ENCODE peak calls at places on chromosomes 16 and 17, in eight cellular contexts. B, O, P, T, Y, D, X and Q are unnamed samples.

GRCh38 chr17:63370696-63371095 is 75.4 kb downstream of the CYB561 start:
- DNase-seq in O (no peak), D (no peak), P (no peak), X (no peak), B (no peak), Y (no peak), T (no peak), Q (no peak)

GRCh38 chr16:27704252-27704651 is 154.3 kb downstream of the KATNIP start:
- DNase-seq in Y (no peak), X (no peak), D (no peak), P (no peak), O (no peak), T (no peak), B (no peak), Q (no peak)

GRCh38 chr16:165218-165538 is 600 bp upstream of the HBM start:
- DNase-seq in X (no peak), T (no peak), Y (no peak), B (no peak), D (no peak), P (no peak), O (no peak), Q (no peak)

GRCh38 chr17:53543363-53543927 is 279.3 kb upstream of the KIF2B start:
- DNase-seq in X (no peak), D (no peak), O (no peak), P (no peak), T (no peak), B (no peak), Y (no peak), Q (no peak)

GRCh38 chr17:35087731-35088646 is 24.5 kb upstream of the RFFL start:
- DNase-seq in D (peak), T (peak), Y (peak), B (no peak), P (no peak), X (no peak), O (peak), Q (peak)

GRCh38 chr16:11350531-11351335 is 5.5 kb downstream of the RMI2 start:
- DNase-seq in X (no peak), D (no peak), Y (no peak), T (peak), P (no peak), O (no peak), B (no peak), Q (no peak)

GRCh38 chr17:66462010-66462409 is 159.6 kb downstream of the PRKCA start:
- DNase-seq in Y (no peak), T (no peak), O (no peak), D (no peak), X (no peak), P (no peak), B (no peak), Q (no peak)

GRCh38 chr17:59893617-59894100 is 738 bp downstream of the RPS6KB1 start:
- DNase-seq in T (peak), D (no peak), B (no peak), X (no peak), P (no peak), Y (no peak), O (peak), Q (no peak)